ENCODE peak calls at places on chromosomes 3 and 15, in seven cellular contexts. R is IMR-90, N is esophagus squamous epithelium, F is right lobe of liver, P is H1, H is heart left ventricle, D is body of pancreas. S is an unnamed sample.

GRCh38 chr3:27632431-27633223 is 89.5 kb downstream of the EOMES start:
- DNase-seq in R (peak; percentile 55), N (peak; percentile 4), F (no peak), P (no peak), H (peak; percentile 43), D (peak; percentile 43), S (peak; percentile 16)

GRCh38 chr3:153166206-153166605 is 4.2 kb downstream of the RAP2B start:
- DNase-seq in R (peak; percentile 33), N (no peak), F (no peak), P (no peak), H (no peak), D (no peak), S (no peak)

GRCh38 chr3:131091768-131092167 is 65.1 kb downstream of the NEK11 start:
- DNase-seq in R (peak; percentile 30), N (no peak), F (no peak), P (no peak), H (no peak), D (no peak), S (no peak)

GRCh38 chr3:184378650-184379374 is 805 bp upstream of the THPO start:
- DNase-seq in R (no peak), N (no peak), F (no peak), P (no peak), H (no peak), D (no peak), S (no peak)

GRCh38 chr3:147034359-147034758 is 372.0 kb downstream of the ZIC4 start:
- DNase-seq in R (no peak), N (no peak), F (no peak), P (no peak), H (no peak), D (no peak), S (no peak)

GRCh38 chr3:67094769-67095168 is 96.7 kb downstream of the KBTBD8 start:
- DNase-seq in R (peak; percentile 41), N (no peak), F (no peak), P (no peak), H (no peak), D (peak; percentile 30), S (peak; percentile 20)

GRCh38 chr15:61227269-61228024 is 1.7 kb downstream of the RORA start:
- DNase-seq in R (peak; percentile 50), N (no peak), F (peak; percentile 47), P (no peak), H (peak; percentile 25), D (peak; percentile 12), S (no peak)

GRCh38 chr15:96789999-96790398 is 459.5 kb downstream of the NR2F2 start:
- DNase-seq in R (no peak), N (no peak), F (no peak), P (no peak), H (no peak), D (no peak), S (no peak)

GRCh38 chr3:64355473-64355872 is 130.2 kb upstream of the PRICKLE2 start:
- DNase-seq in R (peak; percentile 67), N (no peak), F (no peak), P (no peak), H (peak; percentile 29), D (no peak), S (no peak)

GRCh38 chr3:106957021-106957420 is 420.2 kb upstream of the CCDC54 start:
- DNase-seq in R (peak; percentile 89), N (no peak), F (no peak), P (no peak), H (no peak), D (no peak), S (no peak)

GRCh38 chr3:122005033-122005565 is 16.9 kb downstream of the ILDR1 start:
- DNase-seq in R (no peak), N (no peak), F (no peak), P (no peak), H (no peak), D (no peak), S (no peak)
- TF ChIP-seq POLR2A in R (no peak), N (no peak), F (no peak), P (no peak), H (no peak), D (no peak), S (no peak)

DNA sequence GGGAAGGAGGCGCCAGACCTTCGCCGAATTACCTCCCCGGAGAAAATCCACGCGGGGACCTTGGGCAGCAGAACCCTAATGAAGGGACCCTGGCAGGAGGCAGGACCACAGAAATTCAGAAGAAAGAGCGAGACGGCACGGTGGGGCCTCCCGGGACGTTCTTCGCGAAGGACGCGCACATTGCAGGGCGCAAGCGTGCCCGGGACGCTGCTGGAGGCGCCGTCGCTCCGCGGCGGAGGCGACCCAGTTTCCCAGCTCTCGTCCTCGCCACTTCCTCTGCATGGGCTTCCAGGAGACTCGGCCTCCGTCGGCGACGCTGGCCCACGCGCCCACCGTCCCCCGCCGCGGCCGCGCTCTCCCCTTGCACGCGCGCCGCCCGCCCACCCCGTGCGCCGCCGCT is 31.9 kb upstream of the SMAD3 start:
- DNase-seq in R (no peak), N (no peak), F (no peak), P (peak; percentile 59), H (peak; percentile 44), D (no peak), S (no peak)
- H3K4me3 ChIP-seq in R (no peak overlapping the region), N (peak overlapping the region; percentile 41), F (no peak overlapping the region), P (peak overlapping the region; percentile 50), H (peak overlapping the region; percentile 48), D (no peak overlapping the region), S (no peak overlapping the region)

GRCh38 chr3:171607452-171607851 is 147.2 kb upstream of the TNIK start:
- DNase-seq in R (no peak), N (no peak), F (no peak), P (no peak), H (no peak), D (no peak), S (no peak)
- TF ChIP-seq POLR2A in R (no peak), N (no peak), F (no peak), P (no peak), H (no peak), D (no peak), S (no peak)

DNA sequence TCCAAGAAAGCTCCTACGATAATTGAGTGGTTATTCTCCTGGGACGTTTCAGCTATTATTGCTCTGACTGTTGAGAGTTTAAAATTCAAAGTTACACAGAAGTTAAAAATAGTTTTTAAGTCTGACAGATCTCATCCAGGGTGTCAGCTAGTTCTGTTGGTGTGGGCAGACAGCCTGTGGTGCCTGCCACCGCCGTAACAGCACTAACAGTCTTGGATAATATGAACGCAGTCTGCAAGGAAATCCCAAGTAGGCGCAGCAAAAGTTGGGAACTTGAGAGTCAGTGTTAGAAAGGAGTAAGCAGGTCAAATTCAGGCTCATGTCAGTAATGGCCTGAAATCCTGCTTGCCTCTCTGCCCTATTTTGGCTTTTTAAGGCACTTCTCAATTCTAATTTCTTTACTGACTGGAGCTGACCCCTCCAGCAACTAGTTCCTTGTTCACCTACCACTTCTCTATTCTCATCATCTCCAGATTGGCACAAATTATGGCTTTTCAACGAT is 1.7 kb downstream of the CRYBG3 start:
- DNase-seq in R (no peak), N (no peak), F (no peak), P (no peak), H (no peak), D (no peak), S (no peak)
- H3K4me3 ChIP-seq in R (peak overlapping the region; percentile 83), N (peak overlapping the region; percentile 93), F (peak overlapping the region; percentile 83), P (peak overlapping the region; percentile 81), H (peak overlapping the region; percentile 82), D (no peak overlapping the region), S (peak overlapping the region; percentile 81)

DNA sequence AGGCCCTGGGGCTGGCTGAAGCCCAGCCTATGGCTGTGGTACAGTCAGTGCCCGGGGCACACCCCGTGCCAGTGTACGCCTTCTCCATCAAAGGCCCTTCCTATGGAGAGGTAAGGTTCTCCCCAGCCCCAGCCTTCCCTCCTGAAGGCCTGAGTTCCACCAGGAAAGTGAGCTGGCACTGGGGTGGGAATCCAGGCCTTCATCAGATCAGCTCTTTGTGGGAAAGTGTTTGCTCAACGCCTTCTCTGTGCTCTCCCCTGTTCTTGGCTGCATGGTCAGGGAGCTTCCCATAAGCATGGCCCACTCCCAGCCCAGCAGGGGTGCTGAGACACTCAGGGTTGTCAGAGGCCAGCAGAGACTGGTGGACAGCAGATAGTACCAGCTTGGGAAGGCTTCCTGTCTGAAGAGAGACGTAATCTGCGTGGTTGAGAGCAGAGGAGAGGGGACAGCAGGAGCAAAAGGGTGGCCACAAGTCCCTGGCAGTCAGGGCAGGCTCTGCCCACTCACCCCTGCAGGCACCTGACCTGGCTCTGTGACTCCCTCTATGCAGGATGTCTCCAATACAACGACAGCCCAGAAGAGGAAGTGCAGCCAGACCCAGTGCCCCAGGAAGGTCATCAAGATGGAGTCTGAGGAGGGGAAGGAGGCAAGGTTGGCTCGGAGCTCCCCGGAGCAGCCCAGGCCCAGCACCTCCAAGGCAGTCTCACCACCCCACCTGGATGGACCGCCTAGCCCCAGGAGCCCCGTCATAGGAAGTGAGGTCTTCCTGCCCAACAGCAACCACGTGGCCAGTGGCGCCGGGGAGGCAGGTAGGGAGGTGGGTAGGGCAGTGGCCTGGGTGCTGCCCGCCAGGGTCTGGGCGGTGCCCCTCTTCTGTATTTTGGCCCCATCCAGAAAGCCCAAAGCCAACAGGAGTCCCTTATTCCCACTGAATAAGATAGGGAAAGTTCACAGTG is 38.4 kb downstream of the PML start:
- DNase-seq in R (no peak), N (no peak), F (no peak), P (no peak), H (no peak), D (no peak), S (no peak)
- TF ChIP-seq POLR2A in R (no peak), N (no peak), F (no peak), P (no peak), H (no peak), D (no peak), S (no peak)

GRCh38 chr15:35254052-35254451 is 169.0 kb upstream of the NANOGP8 start:
- DNase-seq in R (no peak), N (no peak), F (no peak), P (no peak), H (no peak), D (no peak), S (no peak)
- H3K4me3 ChIP-seq in R (no peak overlapping the region), N (no peak overlapping the region), F (no peak overlapping the region), P (peak overlapping the region; percentile 4), H (no peak overlapping the region), D (no peak overlapping the region), S (no peak overlapping the region)

GRCh38 chr15:22839046-22839705 is 710 bp downstream of the NIPA2 start:
- DNase-seq in R (no peak), N (no peak), F (no peak), P (no peak), H (no peak), D (no peak), S (no peak)

GRCh38 chr15:22838292-22839042 is at the start of gene NIPA2:
- DNase-seq in R (peak; percentile 97), N (peak; percentile 92), F (peak; percentile 99), P (peak; percentile 100), H (peak; percentile 99), D (peak; percentile 99), S (peak; percentile 97)
- TF ChIP-seq POLR2A in R (peak; percentile 86), N (peak; percentile 91), F (peak; percentile 92), P (peak; percentile 75), H (peak; percentile 38), D (peak; percentile 96), S (peak; percentile 81)

GRCh38 chr3:196317702-196318467 is at the start of gene DYNLT2B:
- DNase-seq in R (peak; percentile 84), N (peak; percentile 47), F (peak; percentile 91), P (peak; percentile 89), H (peak; percentile 89), D (peak; percentile 88), S (peak; percentile 83)
- H3K4me3 ChIP-seq in R (peak within 1 kb of the TSS; percentile 66), N (peak within 1 kb of the TSS; percentile 93), F (peak within 1 kb of the TSS; percentile 91), P (peak within 1 kb of the TSS; percentile 98), H (peak within 1 kb of the TSS; percentile 89), D (peak within 1 kb of the TSS; percentile 92), S (peak within 1 kb of the TSS; percentile 77)

GRCh38 chr15:35399901-35400300 is 146.1 kb downstream of the DPH6 start:
- DNase-seq in R (no peak), N (no peak), F (no peak), P (no peak), H (no peak), D (no peak), S (no peak)
- TF ChIP-seq POLR2A in R (no peak), N (no peak), F (no peak), P (no peak), H (no peak), D (no peak), S (no peak)

GRCh38 chr3:143849854-143850549 is 1.7 kb upstream of the SLC9A9 start:
- DNase-seq in R (peak; percentile 90), N (no peak), F (no peak), P (no peak), H (no peak), D (no peak), S (peak; percentile 17)
- H3K4me3 ChIP-seq in R (no peak overlapping the region), N (peak overlapping the region; percentile 7), F (no peak overlapping the region), P (no peak overlapping the region), H (no peak overlapping the region), D (no peak overlapping the region), S (no peak overlapping the region)

S was measured in prostate gland.